ENCODE peak calls at places on chromosomes 3 and 15, in four cellular contexts. One of them, this sample, is unnamed.

GRCh38 chr3:172651936-172652595 is 58.8 kb downstream of the NCEH1 start:
- DNase-seq in neuronal stem cell: no peak
- DNase-seq in H9: no peak
- DNase-seq in IMR-90: no peak
- DNase-seq in this sample: no peak

GRCh38 chr15:57440167-57440566 is 63.9 kb downstream of the CGNL1 start:
- DNase-seq in neuronal stem cell: no peak
- DNase-seq in H9: no peak
- DNase-seq in IMR-90: no peak
- DNase-seq in this sample: peak; percentile 26

GRCh38 chr3:31980530-31981205 is 394 bp downstream of the OSBPL10 start:
- DNase-seq in neuronal stem cell: peak; percentile 54
- DNase-seq in H9: peak; percentile 80
- DNase-seq in IMR-90: peak; percentile 54
- DNase-seq in this sample: peak; percentile 86

GRCh38 chr3:55009372-55009771 is 81.5 kb upstream of the LRTM1 start:
- DNase-seq in neuronal stem cell: no peak
- DNase-seq in H9: no peak
- DNase-seq in IMR-90: no peak
- DNase-seq in this sample: no peak

GRCh38 chr3:142318331-142318730 is 92.9 kb upstream of the GK5 start:
- DNase-seq in neuronal stem cell: no peak
- DNase-seq in H9: no peak
- DNase-seq in IMR-90: peak; percentile 38
- DNase-seq in this sample: no peak

GRCh38 chr3:14143826-14144225 is 19.0 kb downstream of the TMEM43 start:
- DNase-seq in neuronal stem cell: no peak
- DNase-seq in H9: no peak
- DNase-seq in IMR-90: peak; percentile 94
- DNase-seq in this sample: peak; percentile 97

GRCh38 chr15:38702178-38702912 is 137.7 kb upstream of the RASGRP1 start:
- DNase-seq in neuronal stem cell: no peak
- DNase-seq in H9: peak; percentile 35
- DNase-seq in IMR-90: no peak
- DNase-seq in this sample: peak; percentile 37

GRCh38 chr3:171328419-171329082 is 131.7 kb downstream of the TNIK start:
- DNase-seq in neuronal stem cell: no peak
- DNase-seq in H9: peak; percentile 45
- DNase-seq in IMR-90: no peak
- DNase-seq in this sample: peak; percentile 87

GRCh38 chr3:132033471-132033870 is 1.3 kb downstream of the CPNE4 start:
- DNase-seq in neuronal stem cell: no peak
- DNase-seq in H9: no peak
- DNase-seq in IMR-90: no peak
- DNase-seq in this sample: peak; percentile 26

GRCh38 chr15:79970921-79971434 is at the start of gene BCL2A1:
- DNase-seq in neuronal stem cell: no peak
- DNase-seq in H9: no peak
- DNase-seq in IMR-90: peak; percentile 96
- DNase-seq in this sample: no peak

GRCh38 chr3:46934508-46935167 is 41.9 kb downstream of the CCDC12 start:
- DNase-seq in neuronal stem cell: no peak
- DNase-seq in H9: no peak
- DNase-seq in IMR-90: no peak
- DNase-seq in this sample: no peak

GRCh38 chr3:181362378-181362777 is 349.3 kb upstream of the SOX2 start:
- DNase-seq in neuronal stem cell: no peak
- DNase-seq in H9: no peak
- DNase-seq in IMR-90: no peak
- DNase-seq in this sample: no peak

GRCh38 chr3:42764561-42765295 is 8.3 kb downstream of the CCDC13 start:
- DNase-seq in neuronal stem cell: no peak
- DNase-seq in H9: no peak
- DNase-seq in IMR-90: no peak
- DNase-seq in this sample: no peak

GRCh38 chr3:14228611-14229470 is 50.2 kb downstream of the LSM3 start:
- DNase-seq in neuronal stem cell: no peak
- DNase-seq in H9: no peak
- DNase-seq in IMR-90: no peak
- DNase-seq in this sample: no peak

GRCh38 chr3:195040094-195040493 is 230.9 kb downstream of the XXYLT1 start:
- DNase-seq in neuronal stem cell: no peak
- DNase-seq in H9: no peak
- DNase-seq in IMR-90: no peak
- DNase-seq in this sample: no peak

GRCh38 chr3:188188911-188189310 is 35.0 kb downstream of the LPP start:
- DNase-seq in neuronal stem cell: no peak
- DNase-seq in H9: no peak
- DNase-seq in IMR-90: no peak
- DNase-seq in this sample: no peak

GRCh38 chr3:1092771-1093170 is at the start of gene CNTN6:
- DNase-seq in neuronal stem cell: peak; percentile 65
- DNase-seq in H9: no peak
- DNase-seq in IMR-90: no peak
- DNase-seq in this sample: peak; percentile 7

GRCh38 chr15:48723964-48724363 is 78.5 kb upstream of the FBN1 start:
- DNase-seq in neuronal stem cell: no peak
- DNase-seq in H9: no peak
- DNase-seq in IMR-90: no peak
- DNase-seq in this sample: no peak

GRCh38 chr15:85854345-85855097 is 59.8 kb upstream of the KLHL25 start:
- DNase-seq in neuronal stem cell: peak; percentile 72
- DNase-seq in H9: peak; percentile 65
- DNase-seq in IMR-90: peak; percentile 62
- DNase-seq in this sample: peak; percentile 76

GRCh38 chr3:16839271-16840110 is 45.3 kb upstream of the PLCL2 start:
- DNase-seq in neuronal stem cell: no peak
- DNase-seq in H9: no peak
- DNase-seq in IMR-90: no peak
- DNase-seq in this sample: no peak

GRCh38 chr3:124429129-124429815 is 301.0 kb upstream of the UMPS start:
- DNase-seq in neuronal stem cell: no peak
- DNase-seq in H9: no peak
- DNase-seq in IMR-90: peak; percentile 53
- DNase-seq in this sample: peak; percentile 79

DNA sequence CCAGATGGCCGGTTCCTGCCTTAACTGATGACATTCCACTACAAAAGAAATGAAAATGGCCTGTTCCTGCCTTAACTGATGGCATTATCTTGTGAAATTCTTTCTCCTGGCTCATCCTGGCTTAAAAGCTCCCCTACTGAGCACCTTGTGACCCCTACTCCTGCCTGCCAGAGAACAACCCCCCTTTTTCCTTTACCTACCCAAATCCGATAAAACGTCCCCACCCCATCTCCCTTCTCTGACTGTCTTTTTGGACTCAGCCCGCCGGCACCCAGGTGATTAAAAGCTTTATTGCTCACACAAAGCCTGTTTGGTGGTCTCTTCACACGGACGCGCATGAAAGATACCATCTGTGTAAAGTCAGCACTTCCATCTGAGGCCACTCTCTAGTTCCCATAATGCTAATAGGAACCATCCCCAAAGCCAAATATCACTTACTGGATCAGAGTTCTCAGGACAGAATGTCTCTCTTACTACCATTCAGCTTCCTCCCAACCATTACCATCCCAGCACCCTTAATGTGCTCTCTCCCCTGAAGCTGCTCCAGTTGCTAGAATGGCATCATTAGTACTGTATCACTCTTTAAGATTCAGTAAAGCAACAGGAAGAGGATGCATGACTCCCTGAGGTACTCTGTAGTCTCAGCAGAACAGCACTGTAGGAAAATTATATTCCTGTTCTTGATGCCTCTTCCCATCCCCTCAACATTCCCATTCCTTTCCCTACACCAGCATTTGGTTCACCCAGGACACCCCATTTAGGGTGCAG is 2.3 kb upstream of the HRG start:
- DNase-seq in neuronal stem cell: no peak
- DNase-seq in H9: peak; percentile 32
- DNase-seq in IMR-90: no peak
- DNase-seq in this sample: peak; percentile 84
- H2BK15ac ChIP-seq in neuronal stem cell: no peak overlapping the region
- H2BK15ac ChIP-seq in H9: no peak overlapping the region
- H2BK15ac ChIP-seq in IMR-90: no peak overlapping the region
- H2BK15ac ChIP-seq in this sample: no peak overlapping the region

GRCh38 chr3:107629556-107629955 is 106.8 kb downstream of the BBX start:
- DNase-seq in neuronal stem cell: no peak
- DNase-seq in H9: no peak
- DNase-seq in IMR-90: peak; percentile 28
- DNase-seq in this sample: no peak
- H2BK15ac ChIP-seq in neuronal stem cell: no peak overlapping the region
- H2BK15ac ChIP-seq in H9: no peak overlapping the region
- H2BK15ac ChIP-seq in IMR-90: no peak overlapping the region
- H2BK15ac ChIP-seq in this sample: no peak overlapping the region

DNA sequence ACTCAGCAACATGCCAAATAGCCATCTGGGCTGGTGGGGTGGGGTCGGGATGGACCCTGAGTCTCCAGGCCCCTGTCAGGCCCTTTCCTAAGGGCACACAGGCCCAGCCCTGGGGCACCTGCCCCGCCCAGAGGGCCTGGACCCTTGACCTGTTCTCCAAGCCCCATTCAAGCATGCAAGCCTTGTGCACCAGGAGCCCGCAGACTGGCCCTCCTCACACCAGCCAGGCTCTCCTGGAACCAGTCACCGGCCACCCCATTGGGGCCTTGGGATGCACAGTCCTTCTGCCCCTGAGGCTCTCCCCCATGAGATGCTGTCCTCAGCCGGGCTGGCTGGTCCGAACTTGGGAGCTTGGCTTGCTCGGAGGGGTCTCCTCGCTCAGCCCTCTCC is 20.6 kb upstream of the KLF13 start:
- DNase-seq in neuronal stem cell: no peak
- DNase-seq in H9: no peak
- DNase-seq in IMR-90: no peak
- DNase-seq in this sample: no peak
- H2BK15ac ChIP-seq in neuronal stem cell: peak overlapping the region; percentile 77
- H2BK15ac ChIP-seq in H9: no peak overlapping the region
- H2BK15ac ChIP-seq in IMR-90: no peak overlapping the region
- H2BK15ac ChIP-seq in this sample: no peak overlapping the region

GRCh38 chr15:68621535-68621934 is 42.7 kb downstream of the CORO2B start:
- DNase-seq in neuronal stem cell: no peak
- DNase-seq in H9: no peak
- DNase-seq in IMR-90: no peak
- DNase-seq in this sample: no peak
- H2BK15ac ChIP-seq in neuronal stem cell: no peak overlapping the region
- H2BK15ac ChIP-seq in H9: no peak overlapping the region
- H2BK15ac ChIP-seq in IMR-90: peak overlapping the region; percentile 93
- H2BK15ac ChIP-seq in this sample: no peak overlapping the region

GRCh38 chr15:52256366-52256765 is 39.2 kb downstream of the MYO5C start:
- DNase-seq in neuronal stem cell: peak; percentile 83
- DNase-seq in H9: peak; percentile 58
- DNase-seq in IMR-90: peak; percentile 80
- DNase-seq in this sample: peak; percentile 84
- H2BK15ac ChIP-seq in neuronal stem cell: no peak overlapping the region
- H2BK15ac ChIP-seq in H9: no peak overlapping the region
- H2BK15ac ChIP-seq in IMR-90: no peak overlapping the region
- H2BK15ac ChIP-seq in this sample: no peak overlapping the region

This sample was measured in mesendoderm.